ENCODE peak calls at places on chromosomes 3 and 15, in seven cellular contexts. One of them, this sample, is unnamed.

GRCh38 chr3:163983948-163984347 is 1094.3 kb downstream of the SI start:
- DNase-seq in PC-3: no peak
- DNase-seq in CD4-positive, alpha-beta T cell: no peak
- DNase-seq in sigmoid colon: no peak
- DNase-seq in hepatocyte: no peak
- DNase-seq in iPS DF 6.9: no peak
- DNase-seq in fibroblast of lung: no peak
- DNase-seq in this sample: no peak

GRCh38 chr15:79535536-79535935 is 103.4 kb downstream of the MINAR1 start:
- DNase-seq in CD4-positive, alpha-beta T cell: no peak
- DNase-seq in PC-3: no peak
- DNase-seq in fibroblast of lung: no peak
- DNase-seq in sigmoid colon: no peak
- DNase-seq in hepatocyte: no peak
- DNase-seq in iPS DF 6.9: no peak
- DNase-seq in this sample: no peak

GRCh38 chr15:87620393-87620792 is 636.1 kb downstream of the NTRK3 start:
- DNase-seq in fibroblast of lung: no peak
- DNase-seq in iPS DF 6.9: no peak
- DNase-seq in CD4-positive, alpha-beta T cell: no peak
- DNase-seq in PC-3: peak
- DNase-seq in sigmoid colon: no peak
- DNase-seq in hepatocyte: no peak
- DNase-seq in this sample: no peak

GRCh38 chr3:32249184-32249782 is 10.8 kb downstream of the CMTM8 start:
- DNase-seq in iPS DF 6.9: no peak
- DNase-seq in PC-3: peak
- DNase-seq in CD4-positive, alpha-beta T cell: no peak
- DNase-seq in sigmoid colon: no peak
- DNase-seq in fibroblast of lung: peak
- DNase-seq in hepatocyte: no peak
- DNase-seq in this sample: no peak

GRCh38 chr3:135304378-135304777 is 509.3 kb downstream of the EPHB1 start:
- DNase-seq in hepatocyte: no peak
- DNase-seq in fibroblast of lung: no peak
- DNase-seq in sigmoid colon: no peak
- DNase-seq in PC-3: no peak
- DNase-seq in CD4-positive, alpha-beta T cell: no peak
- DNase-seq in iPS DF 6.9: no peak
- DNase-seq in this sample: no peak

GRCh38 chr3:62169871-62170660 is 203.3 kb downstream of the FEZF2 start:
- DNase-seq in hepatocyte: no peak
- DNase-seq in iPS DF 6.9: no peak
- DNase-seq in sigmoid colon: no peak
- DNase-seq in CD4-positive, alpha-beta T cell: no peak
- DNase-seq in fibroblast of lung: no peak
- DNase-seq in PC-3: no peak
- DNase-seq in this sample: no peak

GRCh38 chr3:127226946-127227842 is 34.3 kb downstream of the PRR23E start:
- DNase-seq in sigmoid colon: no peak
- DNase-seq in fibroblast of lung: no peak
- DNase-seq in hepatocyte: peak
- DNase-seq in CD4-positive, alpha-beta T cell: no peak
- DNase-seq in iPS DF 6.9: peak
- DNase-seq in PC-3: peak
- DNase-seq in this sample: no peak

GRCh38 chr3:157290761-157291160 is 130.8 kb upstream of the CCNL1 start:
- DNase-seq in sigmoid colon: no peak
- DNase-seq in PC-3: peak
- DNase-seq in iPS DF 6.9: no peak
- DNase-seq in hepatocyte: peak
- DNase-seq in CD4-positive, alpha-beta T cell: no peak
- DNase-seq in fibroblast of lung: peak
- DNase-seq in this sample: no peak

GRCh38 chr3:42741796-42742195 is 31.3 kb downstream of the CCDC13 start:
- DNase-seq in sigmoid colon: no peak
- DNase-seq in hepatocyte: no peak
- DNase-seq in PC-3: no peak
- DNase-seq in CD4-positive, alpha-beta T cell: no peak
- DNase-seq in iPS DF 6.9: no peak
- DNase-seq in fibroblast of lung: no peak
- DNase-seq in this sample: no peak

GRCh38 chr15:43209059-43209824 is 11.6 kb downstream of the EPB42 start:
- DNase-seq in PC-3: no peak
- DNase-seq in hepatocyte: peak
- DNase-seq in CD4-positive, alpha-beta T cell: no peak
- DNase-seq in iPS DF 6.9: no peak
- DNase-seq in fibroblast of lung: no peak
- DNase-seq in sigmoid colon: no peak
- DNase-seq in this sample: no peak

GRCh38 chr3:11562277-11562881 is 81.3 kb downstream of the VGLL4 start:
- DNase-seq in sigmoid colon: no peak
- DNase-seq in PC-3: no peak
- DNase-seq in hepatocyte: no peak
- DNase-seq in iPS DF 6.9: no peak
- DNase-seq in CD4-positive, alpha-beta T cell: no peak
- DNase-seq in fibroblast of lung: no peak
- DNase-seq in this sample: no peak

GRCh38 chr15:63805993-63806980 is 27.5 kb downstream of the HERC1 start:
- DNase-seq in fibroblast of lung: no peak
- DNase-seq in hepatocyte: no peak
- DNase-seq in iPS DF 6.9: no peak
- DNase-seq in CD4-positive, alpha-beta T cell: no peak
- DNase-seq in PC-3: no peak
- DNase-seq in sigmoid colon: no peak
- DNase-seq in this sample: no peak

GRCh38 chr3:36557708-36558100 is 177.4 kb downstream of the STAC start:
- DNase-seq in CD4-positive, alpha-beta T cell: no peak
- DNase-seq in fibroblast of lung: no peak
- DNase-seq in hepatocyte: no peak
- DNase-seq in sigmoid colon: no peak
- DNase-seq in iPS DF 6.9: no peak
- DNase-seq in PC-3: no peak
- DNase-seq in this sample: no peak

GRCh38 chr3:72700106-72700505 is 148.1 kb downstream of the SHQ1 start:
- DNase-seq in hepatocyte: no peak
- DNase-seq in fibroblast of lung: no peak
- DNase-seq in CD4-positive, alpha-beta T cell: no peak
- DNase-seq in PC-3: no peak
- DNase-seq in sigmoid colon: no peak
- DNase-seq in iPS DF 6.9: no peak
- DNase-seq in this sample: no peak

GRCh38 chr3:85783331-85783730 is 824.5 kb downstream of the CADM2 start:
- DNase-seq in fibroblast of lung: peak
- DNase-seq in sigmoid colon: no peak
- DNase-seq in CD4-positive, alpha-beta T cell: no peak
- DNase-seq in iPS DF 6.9: no peak
- DNase-seq in PC-3: no peak
- DNase-seq in hepatocyte: no peak
- DNase-seq in this sample: no peak

GRCh38 chr3:25428950-25429349 is 887 bp downstream of the RARB start:
- DNase-seq in sigmoid colon: no peak
- DNase-seq in PC-3: no peak
- DNase-seq in fibroblast of lung: no peak
- DNase-seq in hepatocyte: no peak
- DNase-seq in iPS DF 6.9: no peak
- DNase-seq in CD4-positive, alpha-beta T cell: no peak
- DNase-seq in this sample: no peak

GRCh38 chr15:47548986-47549385 is 168.3 kb upstream of the SEMA6D start:
- DNase-seq in iPS DF 6.9: no peak
- DNase-seq in PC-3: no peak
- DNase-seq in hepatocyte: no peak
- DNase-seq in fibroblast of lung: no peak
- DNase-seq in sigmoid colon: no peak
- DNase-seq in CD4-positive, alpha-beta T cell: no peak
- DNase-seq in this sample: no peak

GRCh38 chr3:61727435-61727834 is 166.1 kb downstream of the PTPRG start:
- DNase-seq in fibroblast of lung: no peak
- DNase-seq in sigmoid colon: no peak
- DNase-seq in PC-3: no peak
- DNase-seq in iPS DF 6.9: no peak
- DNase-seq in hepatocyte: no peak
- DNase-seq in CD4-positive, alpha-beta T cell: no peak
- DNase-seq in this sample: no peak

GRCh38 chr3:140187028-140187427 is 252.0 kb downstream of the CLSTN2 start:
- DNase-seq in sigmoid colon: no peak
- DNase-seq in hepatocyte: no peak
- DNase-seq in fibroblast of lung: no peak
- DNase-seq in PC-3: no peak
- DNase-seq in iPS DF 6.9: no peak
- DNase-seq in CD4-positive, alpha-beta T cell: no peak
- DNase-seq in this sample: no peak

GRCh38 chr15:63021031-63021430 is 21.5 kb upstream of the TPM1 start:
- DNase-seq in hepatocyte: no peak
- DNase-seq in CD4-positive, alpha-beta T cell: no peak
- DNase-seq in sigmoid colon: no peak
- DNase-seq in fibroblast of lung: no peak
- DNase-seq in iPS DF 6.9: no peak
- DNase-seq in PC-3: no peak
- DNase-seq in this sample: no peak

GRCh38 chr15:64029633-64030032 is 16.7 kb downstream of the DAPK2 start:
- DNase-seq in sigmoid colon: no peak
- DNase-seq in CD4-positive, alpha-beta T cell: no peak
- DNase-seq in hepatocyte: no peak
- DNase-seq in fibroblast of lung: no peak
- DNase-seq in PC-3: no peak
- DNase-seq in iPS DF 6.9: no peak
- DNase-seq in this sample: no peak

GRCh38 chr15:66483131-66483566 is 14.4 kb downstream of the SNAPC5 start:
- DNase-seq in sigmoid colon: no peak
- DNase-seq in PC-3: peak
- DNase-seq in iPS DF 6.9: no peak
- DNase-seq in fibroblast of lung: peak
- DNase-seq in hepatocyte: no peak
- DNase-seq in CD4-positive, alpha-beta T cell: no peak
- DNase-seq in this sample: peak

DNA sequence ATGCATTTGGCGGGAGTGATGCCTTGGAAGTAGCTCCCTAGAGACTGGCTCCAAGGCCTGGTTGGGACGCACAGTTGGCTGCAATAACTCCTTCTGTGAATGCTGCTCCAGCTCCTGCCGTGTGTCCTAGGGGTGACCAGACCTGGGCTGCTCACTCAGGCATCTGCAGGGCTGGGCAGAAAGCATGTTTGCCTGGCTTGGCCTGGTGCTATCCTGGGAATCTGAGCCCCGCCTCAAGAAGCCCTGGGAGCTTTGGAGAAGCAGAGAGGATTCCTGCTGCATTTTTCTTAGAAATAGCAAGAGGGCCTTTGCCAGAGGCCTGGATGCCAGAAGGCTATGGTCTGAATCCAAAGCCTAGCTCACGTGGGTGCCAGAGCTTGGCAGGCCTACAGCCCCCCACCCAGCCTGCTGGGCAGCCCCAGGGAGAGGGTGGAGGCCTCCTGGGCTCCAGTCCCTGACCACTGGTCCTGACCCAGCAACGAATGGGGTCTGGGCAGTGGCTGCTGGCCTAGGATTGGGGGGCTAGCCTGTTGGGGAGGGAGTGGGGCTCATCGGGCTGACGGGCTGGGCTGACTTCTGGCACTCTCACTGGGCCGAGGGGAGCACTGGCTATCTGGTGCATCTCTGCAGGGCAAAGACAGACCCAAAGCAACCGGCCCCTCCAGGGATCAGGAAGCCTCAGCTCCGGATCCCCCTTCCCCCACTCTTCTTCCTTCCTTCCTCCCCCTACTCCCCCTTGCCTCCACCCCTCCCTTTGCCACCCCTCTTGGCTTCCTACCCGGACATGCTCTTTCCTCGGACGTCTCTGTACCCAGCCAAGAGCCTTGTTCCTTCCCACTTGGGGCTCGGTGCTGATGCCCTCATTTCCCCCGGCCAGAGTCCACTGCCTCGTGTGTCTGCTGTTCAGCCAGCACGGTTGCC is 10.5 kb downstream of the SEMA3F start:
- DNase-seq in fibroblast of lung: peak
- DNase-seq in PC-3: peak
- DNase-seq in CD4-positive, alpha-beta T cell: no peak
- DNase-seq in iPS DF 6.9: no peak
- DNase-seq in sigmoid colon: no peak
- DNase-seq in hepatocyte: no peak
- DNase-seq in this sample: no peak
- H3K27ac ChIP-seq in fibroblast of lung: peak
- H3K27ac ChIP-seq in PC-3: peak
- H3K27ac ChIP-seq in CD4-positive, alpha-beta T cell: no peak
- H3K27ac ChIP-seq in iPS DF 6.9: no peak
- H3K27ac ChIP-seq in sigmoid colon: peak
- H3K27ac ChIP-seq in hepatocyte: peak
- H3K27ac ChIP-seq in this sample: peak

GRCh38 chr3:123383101-123384053 is 65.5 kb downstream of the ADCY5 start:
- DNase-seq in fibroblast of lung: peak
- DNase-seq in sigmoid colon: peak
- DNase-seq in iPS DF 6.9: no peak
- DNase-seq in hepatocyte: no peak
- DNase-seq in PC-3: peak
- DNase-seq in CD4-positive, alpha-beta T cell: no peak
- DNase-seq in this sample: no peak
- H3K27ac ChIP-seq in fibroblast of lung: no peak
- H3K27ac ChIP-seq in sigmoid colon: peak
- H3K27ac ChIP-seq in iPS DF 6.9: no peak
- H3K27ac ChIP-seq in hepatocyte: no peak
- H3K27ac ChIP-seq in PC-3: no peak
- H3K27ac ChIP-seq in CD4-positive, alpha-beta T cell: no peak
- H3K27ac ChIP-seq in this sample: no peak

GRCh38 chr3:159761377-159761776 is 227.3 kb upstream of the IL12A start:
- DNase-seq in hepatocyte: no peak
- DNase-seq in fibroblast of lung: peak
- DNase-seq in sigmoid colon: peak
- DNase-seq in CD4-positive, alpha-beta T cell: no peak
- DNase-seq in PC-3: peak
- DNase-seq in iPS DF 6.9: no peak
- DNase-seq in this sample: no peak
- H3K27ac ChIP-seq in hepatocyte: peak
- H3K27ac ChIP-seq in fibroblast of lung: no peak
- H3K27ac ChIP-seq in sigmoid colon: peak
- H3K27ac ChIP-seq in CD4-positive, alpha-beta T cell: no peak
- H3K27ac ChIP-seq in PC-3: no peak
- H3K27ac ChIP-seq in iPS DF 6.9: no peak
- H3K27ac ChIP-seq in this sample: peak

GRCh38 chr15:100808691-100809090 is 70.9 kb upstream of the ALDH1A3 start:
- DNase-seq in hepatocyte: no peak
- DNase-seq in iPS DF 6.9: no peak
- DNase-seq in sigmoid colon: no peak
- DNase-seq in fibroblast of lung: no peak
- DNase-seq in CD4-positive, alpha-beta T cell: no peak
- DNase-seq in PC-3: no peak
- DNase-seq in this sample: no peak

GRCh38 chr15:100810229-100810628 is 69.4 kb upstream of the ALDH1A3 start:
- DNase-seq in iPS DF 6.9: no peak
- DNase-seq in hepatocyte: no peak
- DNase-seq in PC-3: no peak
- DNase-seq in sigmoid colon: no peak
- DNase-seq in CD4-positive, alpha-beta T cell: no peak
- DNase-seq in fibroblast of lung: no peak
- DNase-seq in this sample: no peak

GRCh38 chr15:100810831-100811230 is 68.8 kb upstream of the ALDH1A3 start:
- DNase-seq in iPS DF 6.9: no peak
- DNase-seq in fibroblast of lung: no peak
- DNase-seq in PC-3: no peak
- DNase-seq in hepatocyte: no peak
- DNase-seq in CD4-positive, alpha-beta T cell: no peak
- DNase-seq in sigmoid colon: no peak
- DNase-seq in this sample: no peak

GRCh38 chr15:100809587-100809986 is 70.0 kb upstream of the ALDH1A3 start:
- DNase-seq in hepatocyte: no peak
- DNase-seq in CD4-positive, alpha-beta T cell: no peak
- DNase-seq in sigmoid colon: no peak
- DNase-seq in iPS DF 6.9: no peak
- DNase-seq in fibroblast of lung: no peak
- DNase-seq in PC-3: no peak
- DNase-seq in this sample: no peak

GRCh38 chr15:100809151-100809550 is 70.5 kb upstream of the ALDH1A3 start:
- DNase-seq in fibroblast of lung: no peak
- DNase-seq in sigmoid colon: no peak
- DNase-seq in PC-3: peak
- DNase-seq in hepatocyte: no peak
- DNase-seq in iPS DF 6.9: no peak
- DNase-seq in CD4-positive, alpha-beta T cell: no peak
- DNase-seq in this sample: no peak
- H3K27ac ChIP-seq in fibroblast of lung: no peak
- H3K27ac ChIP-seq in sigmoid colon: no peak
- H3K27ac ChIP-seq in PC-3: no peak
- H3K27ac ChIP-seq in hepatocyte: no peak
- H3K27ac ChIP-seq in iPS DF 6.9: no peak
- H3K27ac ChIP-seq in CD4-positive, alpha-beta T cell: no peak
- H3K27ac ChIP-seq in this sample: no peak

This sample was measured in left lung.